ENCODE peak calls at places on chromosomes 4 and X, in four cellular contexts. F is A549, Z is HepG2, P is IMR-90. O is an unnamed sample.

GRCh38 chr4:171002246-171002645 is 811.0 kb upstream of the GALNTL6 start:
- DNase-seq in F (no peak), Z (no peak), P (no peak), O (no peak)

GRCh38 chr4:104722467-104722866 is 227.8 kb upstream of the CXXC4 start:
- DNase-seq in F (no peak), Z (no peak), P (no peak), O (no peak)

GRCh38 chr4:74374561-74375327 is 9.8 kb downstream of the EREG start:
- DNase-seq in F (peak), Z (no peak), P (peak), O (no peak)

GRCh38 chr4:154329268-154329858 is 162.2 kb downstream of the DCHS2 start:
- DNase-seq in F (no peak), Z (peak), P (peak), O (no peak)

GRCh38 chr4:20615492-20616136 is 84.6 kb upstream of the PACRGL start:
- DNase-seq in F (no peak), Z (peak), P (no peak), O (no peak)

GRCh38 chr4:56618734-56619133 is 62.4 kb downstream of the HOPX start:
- DNase-seq in F (no peak), Z (no peak), P (no peak), O (no peak)

GRCh38 chr4:37604464-37604863 is 81.7 kb downstream of the RELL1 start:
- DNase-seq in F (no peak), Z (no peak), P (peak), O (no peak)

GRCh38 chrX:1239681-1240142 is 27.3 kb upstream of the CRLF2 start:
- DNase-seq in F (no peak), Z (no peak), P (no peak), O (peak)

GRCh38 chr4:168632246-168632832 is 135.5 kb downstream of the PALLD start:
- DNase-seq in F (no peak), Z (no peak), P (no peak), O (no peak)

DNA sequence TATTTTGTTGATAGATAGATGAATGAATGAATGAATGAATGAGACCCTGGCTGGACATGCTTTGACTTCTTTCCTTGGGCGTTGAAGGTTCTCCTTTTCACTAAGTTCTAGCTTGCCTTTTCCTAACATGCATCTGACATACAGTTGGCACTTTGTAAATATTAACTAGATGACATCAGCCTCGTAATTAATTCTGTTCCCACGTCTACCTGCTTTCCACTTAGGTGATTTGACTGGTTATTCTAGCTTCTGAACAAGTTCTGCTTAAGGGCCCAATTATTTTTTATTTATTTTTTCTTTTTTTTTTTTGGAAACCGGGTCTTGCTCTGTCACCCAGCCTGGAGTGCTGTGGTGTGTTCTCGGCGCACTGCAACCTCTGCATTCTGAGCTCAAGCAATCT is 13.9 kb upstream of the RASL11B start:
- DNase-seq in F (no peak), Z (no peak), P (no peak), O (no peak)
- TF ChIP-seq MAZ in F (no peak), Z (no peak), P (no peak), O (no peak)

DNA sequence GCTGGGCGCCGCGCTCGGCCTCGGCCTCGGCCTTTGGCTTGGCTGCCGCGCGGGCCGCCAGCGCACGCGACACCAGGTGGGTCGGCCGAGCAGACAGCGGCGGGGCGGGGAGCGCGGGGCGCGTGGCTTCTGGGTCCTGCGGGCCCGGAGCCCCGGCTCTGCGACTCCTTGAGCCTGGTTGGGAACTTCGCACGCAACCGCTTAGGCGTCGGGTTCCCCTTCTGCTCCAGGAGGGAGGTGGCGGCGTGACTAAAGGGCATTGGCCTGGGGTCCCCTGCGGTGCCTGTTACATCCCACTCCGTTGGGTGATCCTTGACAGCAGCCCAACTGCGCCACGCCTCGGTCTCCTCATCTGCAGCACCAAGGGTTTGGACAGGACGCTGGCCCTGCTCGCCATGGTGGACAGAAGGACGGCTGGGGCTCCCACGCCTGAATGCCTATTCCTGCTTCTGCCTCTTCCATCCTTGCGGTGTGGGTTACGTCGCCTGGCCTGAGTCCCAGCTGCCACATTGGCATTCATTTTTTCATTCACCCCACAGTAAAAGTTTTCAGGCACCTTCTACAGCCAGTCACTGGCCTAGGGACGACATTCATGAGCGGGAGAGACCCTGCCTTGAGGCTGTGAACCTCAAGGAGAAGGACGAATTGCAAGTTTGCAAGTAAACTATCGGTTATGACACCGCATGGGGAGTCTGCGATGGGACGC is 631 bp downstream of the EVC start:
- DNase-seq in F (peak), Z (peak), P (peak), O (no peak)
- TF ChIP-seq MAZ in F (no peak), Z (no peak), P (peak), O (no peak)

GRCh38 chr4:36283912-36284465 is 2.6 kb downstream of the DTHD1 start:
- DNase-seq in F (no peak), Z (no peak), P (no peak), O (no peak)
- TF ChIP-seq MAZ in F (no peak), Z (no peak), P (no peak), O (no peak)

GRCh38 chrX:3403748-3404147 is 57.3 kb upstream of the MXRA5 start:
- DNase-seq in F (no peak), Z (no peak), P (no peak), O (no peak)

DNA sequence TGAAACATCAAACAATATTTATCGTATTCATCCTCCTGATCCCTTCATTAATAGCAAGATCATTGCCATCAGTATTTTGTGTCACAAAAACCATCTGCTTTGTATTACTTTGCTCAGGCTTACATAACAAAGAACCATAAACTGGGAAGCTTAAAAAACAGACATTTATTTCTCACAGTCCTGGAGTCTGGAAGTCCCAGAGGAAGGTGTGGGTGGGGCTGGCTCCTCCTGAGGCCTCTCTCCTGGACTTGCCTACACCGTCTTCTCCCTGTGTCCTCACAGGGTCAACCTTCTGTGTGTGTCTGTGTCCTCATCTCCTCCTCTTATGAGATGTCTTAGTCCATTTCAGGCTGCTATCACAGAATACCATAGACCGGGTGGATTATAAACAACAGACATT is 61.3 kb upstream of the MXRA5 start:
- DNase-seq in F (no peak), Z (no peak), P (no peak), O (no peak)
- TF ChIP-seq MAZ in F (no peak), Z (no peak), P (no peak), O (no peak)